ENCODE peak calls at places on chromosome 3, in six cellular contexts. B, N, K, A, U and Z are unnamed samples.

GRCh38 chr3:96750094-96750767 is 64.2 kb upstream of the EPHA6 start:
- DNase-seq in A (no peak), N (no peak), K (no peak), B (no peak), U (no peak), Z (no peak)

GRCh38 chr3:104909188-104909587 is 457.5 kb upstream of the ALCAM start:
- DNase-seq in K (peak; percentile 62), B (no peak), U (no peak), N (peak; percentile 63), A (no peak), Z (no peak)

GRCh38 chr3:24487325-24488242 is 7.1 kb downstream of the THRB start:
- DNase-seq in N (no peak), K (no peak), U (no peak), A (no peak), B (no peak), Z (no peak)

GRCh38 chr3:127784283-127784682 is 38.0 kb downstream of the MGLL start:
- DNase-seq in K (no peak), A (peak; percentile 69), N (no peak), B (no peak), U (no peak), Z (no peak)

GRCh38 chr3:52447512-52448355 is 2.8 kb upstream of the SEMA3G start:
- DNase-seq in N (no peak), B (no peak), U (no peak), A (no peak), K (no peak), Z (no peak)

GRCh38 chr3:169091196-169091595 is 572.3 kb downstream of the MECOM start:
- DNase-seq in N (peak; percentile 42), K (no peak), U (no peak), A (no peak), B (no peak), Z (no peak)

GRCh38 chr3:14252321-14253021 is 73.9 kb downstream of the LSM3 start:
- DNase-seq in A (peak; percentile 38), U (no peak), K (no peak), N (no peak), B (no peak), Z (no peak)

GRCh38 chr3:101544181-101544850 is 17.4 kb upstream of the TRMT10C start:
- DNase-seq in B (no peak), K (no peak), U (no peak), A (no peak), N (no peak), Z (no peak)

GRCh38 chr3:60325610-60326181 is 925.6 kb downstream of the FHIT start:
- DNase-seq in N (no peak), A (no peak), K (no peak), U (no peak), B (no peak), Z (no peak)

GRCh38 chr3:47838503-47838902 is 35.6 kb downstream of the DHX30 start:
- DNase-seq in A (no peak), B (no peak), K (no peak), U (no peak), N (no peak), Z (no peak)

GRCh38 chr3:38229036-38229435 is 36.6 kb upstream of the SLC22A13 start:
- DNase-seq in U (no peak), B (no peak), A (no peak), K (no peak), N (no peak), Z (no peak)

GRCh38 chr3:114566162-114566755 is 272.4 kb downstream of the TIGIT start:
- DNase-seq in K (no peak), B (no peak), A (no peak), N (no peak), U (no peak), Z (no peak)